ENCODE peak calls at places on chromosomes 2 and 18, in four cellular contexts. One of them, this sample, is unnamed.

GRCh38 chr2:72089537-72089936 is 58.1 kb downstream of the CYP26B1 start:
- DNase-seq in K562: no peak
- DNase-seq in HepG2: no peak
- DNase-seq in GM12878: no peak
- DNase-seq in this sample: no peak

GRCh38 chr2:74374509-74375205 is 5.5 kb downstream of the DCTN1 start:
- DNase-seq in HepG2: no peak
- DNase-seq in K562: peak
- DNase-seq in GM12878: no peak
- DNase-seq in this sample: peak

GRCh38 chr2:235642446-235643107 is 148.7 kb downstream of the AGAP1 start:
- DNase-seq in HepG2: no peak
- DNase-seq in K562: peak
- DNase-seq in GM12878: no peak
- DNase-seq in this sample: no peak

GRCh38 chr18:35756506-35757117 is 175.1 kb downstream of the GALNT1 start:
- DNase-seq in K562: peak
- DNase-seq in HepG2: peak
- DNase-seq in GM12878: no peak
- DNase-seq in this sample: peak

GRCh38 chr2:133733856-133734255 is 165.6 kb upstream of the NCKAP5 start:
- DNase-seq in GM12878: no peak
- DNase-seq in K562: no peak
- DNase-seq in HepG2: no peak
- DNase-seq in this sample: no peak

GRCh38 chr2:136764397-136765255 is 719 bp upstream of the THSD7B start:
- DNase-seq in GM12878: no peak
- DNase-seq in HepG2: no peak
- DNase-seq in K562: no peak
- DNase-seq in this sample: no peak

GRCh38 chr2:105866439-105867170 is 121.9 kb downstream of the NCK2 start:
- DNase-seq in K562: no peak
- DNase-seq in GM12878: no peak
- DNase-seq in HepG2: no peak
- DNase-seq in this sample: no peak

GRCh38 chr2:75047907-75048625 is 89.6 kb downstream of the POLE4 start:
- DNase-seq in HepG2: no peak
- DNase-seq in K562: peak
- DNase-seq in GM12878: no peak
- DNase-seq in this sample: no peak

GRCh38 chr2:28613181-28613580 is 117.3 kb downstream of the PLB1 start:
- DNase-seq in HepG2: no peak
- DNase-seq in GM12878: no peak
- DNase-seq in K562: no peak
- DNase-seq in this sample: no peak

DNA sequence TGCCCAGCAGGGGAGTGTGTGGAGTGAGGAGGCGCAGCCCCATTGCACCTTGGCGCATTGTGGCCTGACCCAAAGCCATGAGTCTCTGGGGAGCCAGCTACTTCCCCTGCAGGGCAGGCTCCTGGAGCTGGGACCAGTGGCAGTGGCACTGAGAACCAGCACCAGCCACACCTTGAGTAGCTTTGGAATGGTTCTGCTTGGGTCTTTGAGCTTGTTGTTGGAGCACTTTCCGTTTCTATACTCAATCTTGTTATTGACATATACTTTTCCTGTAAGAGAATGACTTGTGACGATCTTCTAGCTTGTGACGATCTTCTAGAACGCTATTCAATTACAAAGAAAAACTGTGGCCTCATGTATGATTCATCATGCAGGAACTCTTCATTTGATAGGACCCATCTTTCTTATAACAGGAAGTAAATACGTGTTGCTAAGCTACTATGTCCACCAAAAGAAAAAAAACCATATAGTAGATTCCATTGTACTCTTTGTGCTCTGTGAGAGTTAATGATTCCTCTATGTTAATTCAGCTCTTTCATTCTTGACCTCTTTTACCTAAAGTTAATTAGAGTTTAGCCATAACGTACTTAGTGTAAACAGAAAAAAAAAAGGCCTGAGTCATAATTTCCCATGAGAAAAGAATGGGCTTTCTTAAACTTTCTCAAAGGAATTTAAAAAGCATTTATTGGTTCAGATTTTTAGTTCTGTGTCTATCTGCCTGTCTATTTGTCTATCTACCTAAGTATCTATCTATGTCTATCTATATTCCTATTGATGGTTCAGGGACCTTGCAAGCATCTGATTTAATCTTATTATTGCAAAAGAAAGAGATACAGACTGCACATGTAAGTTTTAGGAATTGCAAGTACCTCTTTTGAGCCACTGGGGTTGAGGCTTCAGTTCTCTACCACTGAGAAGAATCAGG is 113.2 kb downstream of the GATA6 start:
- DNase-seq in HepG2: peak
- DNase-seq in GM12878: no peak
- DNase-seq in K562: no peak
- DNase-seq in this sample: no peak
- TF ChIP-seq FOXK2 in HepG2: no peak
- TF ChIP-seq FOXK2 in GM12878: no peak
- TF ChIP-seq FOXK2 in K562: no peak
- TF ChIP-seq FOXK2 in this sample: no peak

DNA sequence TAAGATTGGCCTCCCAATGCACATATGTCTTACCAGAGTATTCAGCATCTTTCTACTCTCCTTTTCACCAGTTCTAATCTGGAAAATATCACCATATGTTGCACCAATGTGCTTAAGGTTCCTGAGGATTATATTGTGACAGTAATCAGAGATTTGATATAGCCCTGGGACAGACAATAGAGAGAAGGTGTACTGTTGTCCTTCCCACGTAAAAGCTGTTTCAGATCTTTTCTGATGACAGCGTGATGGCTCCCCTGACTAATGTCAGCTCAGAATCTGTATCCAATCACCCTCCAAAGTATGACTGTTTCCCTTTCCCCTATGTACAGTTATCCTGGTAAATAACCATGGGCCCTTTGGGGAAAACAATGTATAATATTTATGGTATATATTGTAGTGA is 9.0 kb upstream of the MLPH start:
- DNase-seq in HepG2: no peak
- DNase-seq in K562: no peak
- DNase-seq in GM12878: no peak
- DNase-seq in this sample: no peak
- TF ChIP-seq TARDBP in HepG2: no peak
- TF ChIP-seq TARDBP in K562: no peak
- TF ChIP-seq TARDBP in GM12878: no peak
- TF ChIP-seq TARDBP in this sample: no peak

GRCh38 chr2:119910566-119910965 is 102.3 kb upstream of the EPB41L5 start:
- DNase-seq in HepG2: no peak
- DNase-seq in GM12878: no peak
- DNase-seq in K562: no peak
- DNase-seq in this sample: no peak
- TF ChIP-seq FOXK2 in HepG2: no peak
- TF ChIP-seq FOXK2 in GM12878: no peak
- TF ChIP-seq FOXK2 in K562: no peak
- TF ChIP-seq FOXK2 in this sample: no peak

DNA sequence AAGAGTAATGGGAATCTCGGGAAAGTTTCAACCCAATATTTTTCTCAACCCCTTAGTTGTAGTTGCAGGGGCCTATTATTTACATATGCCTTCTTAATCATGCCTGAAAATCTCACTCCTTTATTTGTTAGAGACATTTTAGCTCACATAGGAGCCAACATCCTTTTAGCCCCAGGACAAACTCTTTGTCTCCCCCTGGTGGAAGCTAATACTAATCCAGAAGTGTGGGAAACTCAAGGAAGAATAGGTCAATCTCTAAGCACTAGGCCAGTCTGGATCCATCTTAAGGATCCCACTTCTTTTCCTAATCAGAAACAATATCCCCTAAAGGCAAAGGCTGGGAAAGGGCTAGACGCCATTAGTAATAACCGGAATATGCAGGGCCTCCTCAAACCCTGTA is 550.9 kb upstream of the PKDCC start:
- DNase-seq in K562: peak
- DNase-seq in HepG2: no peak
- DNase-seq in GM12878: no peak
- DNase-seq in this sample: no peak
- TF ChIP-seq TARDBP in K562: no peak
- TF ChIP-seq TARDBP in HepG2: no peak
- TF ChIP-seq TARDBP in GM12878: no peak
- TF ChIP-seq TARDBP in this sample: no peak

DNA sequence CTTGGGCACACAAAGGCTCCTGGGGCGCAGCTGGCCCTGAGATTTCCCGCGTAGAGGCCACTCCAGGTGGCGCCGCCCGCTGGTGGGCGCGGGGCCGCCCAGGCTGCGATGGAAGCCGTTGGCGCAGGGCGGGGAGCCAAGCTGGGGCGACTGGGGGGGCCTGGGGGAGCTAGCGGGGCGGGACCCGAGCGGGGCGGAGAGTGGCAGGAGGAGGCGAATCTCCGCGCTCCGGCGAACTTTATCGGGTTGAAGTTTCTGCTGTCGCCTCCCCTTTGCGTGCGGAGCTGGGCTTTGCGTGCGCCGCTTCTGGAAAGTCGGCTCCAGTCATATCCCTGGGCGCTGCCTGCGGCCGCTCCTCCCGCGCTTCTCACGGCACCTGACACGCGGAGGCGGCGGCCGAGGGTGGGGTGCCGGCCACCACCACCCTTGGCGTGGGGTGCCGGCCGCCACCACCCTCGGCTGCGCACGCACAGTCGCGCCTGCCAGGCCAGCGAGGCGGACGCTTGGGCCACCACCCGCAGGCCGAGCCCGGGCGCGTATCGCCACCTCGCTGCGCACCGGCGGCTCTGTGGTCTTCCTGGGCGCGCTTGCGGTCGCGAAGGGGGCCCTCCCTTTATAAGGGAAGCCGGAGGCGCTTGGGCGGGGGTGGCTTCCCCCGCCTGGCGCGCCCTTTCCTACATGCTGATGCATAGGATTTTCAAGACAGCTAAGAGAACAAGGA is 919 bp upstream of the CYP1B1 start:
- DNase-seq in HepG2: no peak
- DNase-seq in K562: no peak
- DNase-seq in GM12878: no peak
- DNase-seq in this sample: peak
- TF ChIP-seq FOXK2 in HepG2: no peak
- TF ChIP-seq FOXK2 in K562: no peak
- TF ChIP-seq FOXK2 in GM12878: no peak
- TF ChIP-seq FOXK2 in this sample: no peak

GRCh38 chr2:187462839-187463238 is 14.8 kb upstream of the CALCRL start:
- DNase-seq in K562: no peak
- DNase-seq in HepG2: peak
- DNase-seq in GM12878: no peak
- DNase-seq in this sample: no peak

GRCh38 chr2:187461294-187462261 is 13.5 kb upstream of the CALCRL start:
- DNase-seq in HepG2: peak
- DNase-seq in GM12878: no peak
- DNase-seq in K562: no peak
- DNase-seq in this sample: no peak

GRCh38 chr2:187459242-187459641 is 11.2 kb upstream of the CALCRL start:
- DNase-seq in GM12878: no peak
- DNase-seq in K562: no peak
- DNase-seq in HepG2: no peak
- DNase-seq in this sample: no peak
- TF ChIP-seq TARDBP in GM12878: no peak
- TF ChIP-seq TARDBP in K562: no peak
- TF ChIP-seq TARDBP in HepG2: no peak
- TF ChIP-seq TARDBP in this sample: no peak

GRCh38 chr2:195489101-195489500 is 167.9 kb upstream of the SLC39A10 start:
- DNase-seq in HepG2: no peak
- DNase-seq in K562: no peak
- DNase-seq in GM12878: no peak
- DNase-seq in this sample: no peak

GRCh38 chr2:195490304-195490703 is 166.7 kb upstream of the SLC39A10 start:
- DNase-seq in K562: no peak
- DNase-seq in HepG2: no peak
- DNase-seq in GM12878: no peak
- DNase-seq in this sample: no peak

GRCh38 chr2:195486987-195487644 is 169.9 kb upstream of the SLC39A10 start:
- DNase-seq in K562: peak
- DNase-seq in HepG2: no peak
- DNase-seq in GM12878: no peak
- DNase-seq in this sample: no peak

GRCh38 chr2:195486520-195486919 is 170.5 kb upstream of the SLC39A10 start:
- DNase-seq in HepG2: no peak
- DNase-seq in K562: no peak
- DNase-seq in GM12878: no peak
- DNase-seq in this sample: no peak

DNA sequence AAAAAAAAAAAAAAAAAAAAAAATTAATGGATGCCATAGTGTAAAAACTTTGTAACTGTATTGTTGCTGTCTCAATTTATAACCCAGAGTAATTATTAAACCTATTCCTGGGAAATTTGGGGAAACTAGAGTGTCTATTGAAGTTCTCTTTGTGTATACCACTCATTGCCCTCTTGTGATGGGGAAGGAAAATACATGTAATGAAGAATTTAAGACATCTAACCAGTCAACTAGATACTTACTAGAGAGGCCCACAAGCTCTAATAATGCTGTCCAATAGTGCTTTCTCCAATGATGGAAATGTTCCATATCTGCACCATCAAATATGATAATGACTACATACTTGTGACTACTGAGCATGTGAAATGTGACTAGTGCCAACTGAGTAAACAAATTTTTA is 168.5 kb upstream of the SLC39A10 start:
- DNase-seq in GM12878: no peak
- DNase-seq in K562: no peak
- DNase-seq in HepG2: no peak
- DNase-seq in this sample: no peak
- TF ChIP-seq FOXK2 in GM12878: no peak
- TF ChIP-seq FOXK2 in K562: no peak
- TF ChIP-seq FOXK2 in HepG2: no peak
- TF ChIP-seq FOXK2 in this sample: no peak

DNA sequence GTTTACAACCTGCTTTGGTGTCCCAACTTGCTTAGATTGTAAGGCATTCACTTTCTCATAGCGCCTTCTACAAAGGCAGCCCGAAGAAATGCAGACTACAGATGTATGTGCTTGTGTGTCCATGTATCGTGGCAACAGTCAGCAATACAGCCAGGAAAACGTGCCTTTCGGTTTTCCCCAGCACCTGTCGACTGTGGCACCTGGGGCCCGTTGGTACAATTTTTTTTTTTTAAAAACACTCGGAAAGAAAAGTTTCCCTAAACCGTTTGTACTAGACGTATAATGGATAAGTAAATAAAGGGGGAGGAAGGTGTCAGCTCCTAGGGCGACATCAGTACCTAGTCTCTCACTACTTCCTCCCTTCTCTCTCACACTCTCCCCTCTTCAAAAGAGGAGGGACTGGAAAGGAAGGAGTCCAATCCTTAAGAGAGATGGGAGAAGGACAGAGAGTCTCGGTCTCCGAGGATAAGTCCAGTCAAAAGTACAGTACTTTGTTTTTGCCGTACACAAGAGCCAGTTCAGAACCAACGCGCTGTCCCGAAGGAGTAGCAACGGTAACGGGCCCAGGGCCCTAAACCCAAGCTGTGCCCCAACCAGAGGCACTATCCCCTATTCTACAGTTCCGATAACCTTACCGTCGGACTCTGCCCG is 788 bp downstream of the PPP4R3B start:
- DNase-seq in HepG2: peak
- DNase-seq in GM12878: no peak
- DNase-seq in K562: peak
- DNase-seq in this sample: peak
- TF ChIP-seq TARDBP in HepG2: no peak
- TF ChIP-seq TARDBP in GM12878: peak
- TF ChIP-seq TARDBP in K562: no peak
- TF ChIP-seq TARDBP in this sample: no peak